ENCODE peak calls at places on chromosomes 4 and X, in ten cellular contexts. One of them, this sample, is unnamed.

GRCh38 chr4:178812866-178813265 is 1370.6 kb upstream of the AGA start:
- DNase-seq in IMR-90: no peak
- DNase-seq in upper lobe of left lung: no peak
- DNase-seq in coronary artery: no peak
- DNase-seq in left ventricle myocardium inferior: no peak
- DNase-seq in testis: peak; percentile 27
- DNase-seq in endothelial cell of umbilical vein: no peak
- DNase-seq in stomach: no peak
- DNase-seq in cardiac muscle cell: no peak
- DNase-seq in heart right ventricle: no peak
- DNase-seq in this sample: no peak

GRCh38 chrX:66042307-66043077 is 2.6 kb upstream of the VSIG4 start:
- DNase-seq in left ventricle myocardium inferior: no peak
- DNase-seq in endothelial cell of umbilical vein: no peak
- DNase-seq in upper lobe of left lung: no peak
- DNase-seq in testis: no peak
- DNase-seq in cardiac muscle cell: no peak
- DNase-seq in IMR-90: no peak
- DNase-seq in stomach: no peak
- DNase-seq in coronary artery: no peak
- DNase-seq in heart right ventricle: no peak
- DNase-seq in this sample: no peak

GRCh38 chr4:8433181-8433580 is 7.3 kb downstream of the ACOX3 start:
- DNase-seq in IMR-90: no peak
- DNase-seq in testis: no peak
- DNase-seq in endothelial cell of umbilical vein: no peak
- DNase-seq in coronary artery: no peak
- DNase-seq in cardiac muscle cell: no peak
- DNase-seq in stomach: no peak
- DNase-seq in heart right ventricle: no peak
- DNase-seq in upper lobe of left lung: no peak
- DNase-seq in left ventricle myocardium inferior: no peak
- DNase-seq in this sample: no peak

GRCh38 chr4:26779224-26779623 is 81.4 kb upstream of the STIM2 start:
- DNase-seq in endothelial cell of umbilical vein: no peak
- DNase-seq in upper lobe of left lung: no peak
- DNase-seq in cardiac muscle cell: no peak
- DNase-seq in left ventricle myocardium inferior: no peak
- DNase-seq in testis: no peak
- DNase-seq in IMR-90: no peak
- DNase-seq in heart right ventricle: no peak
- DNase-seq in coronary artery: no peak
- DNase-seq in stomach: no peak
- DNase-seq in this sample: no peak

GRCh38 chrX:151982217-151982616 is 7.7 kb upstream of the GABRE start:
- DNase-seq in cardiac muscle cell: no peak
- DNase-seq in coronary artery: no peak
- DNase-seq in IMR-90: peak; percentile 36
- DNase-seq in stomach: no peak
- DNase-seq in heart right ventricle: no peak
- DNase-seq in endothelial cell of umbilical vein: peak; percentile 76
- DNase-seq in upper lobe of left lung: no peak
- DNase-seq in left ventricle myocardium inferior: no peak
- DNase-seq in testis: no peak
- DNase-seq in this sample: no peak

GRCh38 chr4:128649161-128649560 is 160.3 kb upstream of the JADE1 start:
- DNase-seq in endothelial cell of umbilical vein: no peak
- DNase-seq in upper lobe of left lung: no peak
- DNase-seq in left ventricle myocardium inferior: no peak
- DNase-seq in coronary artery: peak; percentile 79
- DNase-seq in cardiac muscle cell: no peak
- DNase-seq in heart right ventricle: no peak
- DNase-seq in IMR-90: no peak
- DNase-seq in testis: no peak
- DNase-seq in stomach: no peak
- DNase-seq in this sample: no peak

GRCh38 chr4:72295966-72296557 is 264.3 kb downstream of the NPFFR2 start:
- DNase-seq in upper lobe of left lung: no peak
- DNase-seq in heart right ventricle: no peak
- DNase-seq in stomach: no peak
- DNase-seq in left ventricle myocardium inferior: no peak
- DNase-seq in coronary artery: no peak
- DNase-seq in cardiac muscle cell: peak; percentile 82
- DNase-seq in endothelial cell of umbilical vein: peak; percentile 56
- DNase-seq in IMR-90: peak; percentile 57
- DNase-seq in testis: no peak
- DNase-seq in this sample: no peak

GRCh38 chrX:40543661-40544328 is 37.0 kb upstream of the ATP6AP2 start:
- DNase-seq in stomach: no peak
- DNase-seq in coronary artery: no peak
- DNase-seq in testis: peak; percentile 17
- DNase-seq in cardiac muscle cell: peak; percentile 78
- DNase-seq in upper lobe of left lung: no peak
- DNase-seq in endothelial cell of umbilical vein: peak; percentile 90
- DNase-seq in IMR-90: peak; percentile 71
- DNase-seq in left ventricle myocardium inferior: no peak
- DNase-seq in heart right ventricle: no peak
- DNase-seq in this sample: no peak

GRCh38 chr4:64766565-64766964 is 357.3 kb upstream of the TECRL start:
- DNase-seq in heart right ventricle: no peak
- DNase-seq in stomach: no peak
- DNase-seq in coronary artery: no peak
- DNase-seq in IMR-90: no peak
- DNase-seq in upper lobe of left lung: no peak
- DNase-seq in endothelial cell of umbilical vein: no peak
- DNase-seq in left ventricle myocardium inferior: no peak
- DNase-seq in cardiac muscle cell: no peak
- DNase-seq in testis: no peak
- DNase-seq in this sample: no peak

GRCh38 chrX:86047174-86047991 is at the start of gene CHM:
- DNase-seq in IMR-90: peak; percentile 84
- DNase-seq in cardiac muscle cell: peak; percentile 76
- DNase-seq in upper lobe of left lung: peak; percentile 66
- DNase-seq in heart right ventricle: peak; percentile 19
- DNase-seq in testis: peak; percentile 90
- DNase-seq in left ventricle myocardium inferior: peak; percentile 19
- DNase-seq in endothelial cell of umbilical vein: peak; percentile 93
- DNase-seq in coronary artery: peak; percentile 77
- DNase-seq in stomach: peak; percentile 45
- DNase-seq in this sample: peak; percentile 85

GRCh38 chrX:101385795-101386541 is at the start of gene BTK:
- DNase-seq in IMR-90: no peak
- DNase-seq in upper lobe of left lung: peak; percentile 46
- DNase-seq in coronary artery: no peak
- DNase-seq in stomach: no peak
- DNase-seq in left ventricle myocardium inferior: no peak
- DNase-seq in heart right ventricle: no peak
- DNase-seq in cardiac muscle cell: no peak
- DNase-seq in endothelial cell of umbilical vein: no peak
- DNase-seq in testis: no peak
- DNase-seq in this sample: no peak

GRCh38 chr4:126776361-126776760 is 856.4 kb upstream of the INTU start:
- DNase-seq in heart right ventricle: no peak
- DNase-seq in cardiac muscle cell: no peak
- DNase-seq in upper lobe of left lung: no peak
- DNase-seq in coronary artery: no peak
- DNase-seq in testis: no peak
- DNase-seq in endothelial cell of umbilical vein: no peak
- DNase-seq in stomach: no peak
- DNase-seq in left ventricle myocardium inferior: no peak
- DNase-seq in IMR-90: no peak
- DNase-seq in this sample: no peak

GRCh38 chr4:126777649-126778048 is 855.1 kb upstream of the INTU start:
- DNase-seq in stomach: no peak
- DNase-seq in coronary artery: no peak
- DNase-seq in IMR-90: peak; percentile 94
- DNase-seq in heart right ventricle: no peak
- DNase-seq in testis: no peak
- DNase-seq in upper lobe of left lung: no peak
- DNase-seq in left ventricle myocardium inferior: no peak
- DNase-seq in cardiac muscle cell: no peak
- DNase-seq in endothelial cell of umbilical vein: peak; percentile 20
- DNase-seq in this sample: no peak

GRCh38 chr4:126779001-126779400 is 853.8 kb upstream of the INTU start:
- DNase-seq in upper lobe of left lung: no peak
- DNase-seq in testis: no peak
- DNase-seq in coronary artery: no peak
- DNase-seq in cardiac muscle cell: no peak
- DNase-seq in endothelial cell of umbilical vein: no peak
- DNase-seq in left ventricle myocardium inferior: no peak
- DNase-seq in IMR-90: no peak
- DNase-seq in stomach: no peak
- DNase-seq in heart right ventricle: no peak
- DNase-seq in this sample: no peak

GRCh38 chr4:126779446-126780166 is 853.2 kb upstream of the INTU start:
- DNase-seq in coronary artery: no peak
- DNase-seq in testis: peak; percentile 13
- DNase-seq in heart right ventricle: no peak
- DNase-seq in IMR-90: no peak
- DNase-seq in stomach: no peak
- DNase-seq in endothelial cell of umbilical vein: no peak
- DNase-seq in cardiac muscle cell: no peak
- DNase-seq in left ventricle myocardium inferior: no peak
- DNase-seq in upper lobe of left lung: no peak
- DNase-seq in this sample: no peak

DNA sequence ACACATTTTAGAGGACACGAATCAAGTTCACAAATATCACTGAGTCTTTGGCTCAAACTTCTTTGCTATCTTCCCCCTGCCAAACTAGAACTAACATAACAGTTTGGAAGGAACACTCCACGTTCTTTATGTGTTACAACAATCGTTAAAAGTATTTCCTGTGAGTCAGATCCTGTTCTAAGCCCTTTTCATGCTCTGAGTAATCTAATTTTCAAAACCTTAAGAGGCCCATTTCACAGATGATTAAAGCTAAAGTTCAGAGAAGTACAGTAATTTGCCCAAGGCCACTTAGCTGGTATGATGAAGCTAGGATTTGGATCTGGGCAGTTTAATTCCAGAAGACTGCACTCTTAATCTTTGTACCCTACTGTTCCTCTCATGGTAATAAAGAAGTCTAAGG is 854.4 kb upstream of the INTU start:
- DNase-seq in upper lobe of left lung: no peak
- DNase-seq in IMR-90: peak; percentile 83
- DNase-seq in coronary artery: no peak
- DNase-seq in cardiac muscle cell: no peak
- DNase-seq in endothelial cell of umbilical vein: peak; percentile 71
- DNase-seq in testis: no peak
- DNase-seq in left ventricle myocardium inferior: no peak
- DNase-seq in stomach: no peak
- DNase-seq in heart right ventricle: no peak
- DNase-seq in this sample: no peak
- H3K27ac ChIP-seq in upper lobe of left lung: no peak overlapping the region
- H3K27ac ChIP-seq in IMR-90: peak overlapping the region; percentile 62
- H3K27ac ChIP-seq in coronary artery: no peak overlapping the region
- H3K27ac ChIP-seq in cardiac muscle cell: no peak overlapping the region
- H3K27ac ChIP-seq in endothelial cell of umbilical vein: peak overlapping the region; percentile 66
- H3K27ac ChIP-seq in testis: no peak overlapping the region
- H3K27ac ChIP-seq in left ventricle myocardium inferior: no peak overlapping the region
- H3K27ac ChIP-seq in stomach: no peak overlapping the region
- H3K27ac ChIP-seq in heart right ventricle: no peak overlapping the region
- H3K27ac ChIP-seq in this sample: no peak overlapping the region

GRCh38 chr4:11009281-11009680 is 324.7 kb upstream of the CLNK start:
- DNase-seq in stomach: no peak
- DNase-seq in upper lobe of left lung: no peak
- DNase-seq in endothelial cell of umbilical vein: no peak
- DNase-seq in testis: no peak
- DNase-seq in heart right ventricle: no peak
- DNase-seq in coronary artery: no peak
- DNase-seq in left ventricle myocardium inferior: no peak
- DNase-seq in IMR-90: no peak
- DNase-seq in cardiac muscle cell: no peak
- DNase-seq in this sample: no peak
- H3K27ac ChIP-seq in stomach: no peak overlapping the region
- H3K27ac ChIP-seq in upper lobe of left lung: no peak overlapping the region
- H3K27ac ChIP-seq in endothelial cell of umbilical vein: no peak overlapping the region
- H3K27ac ChIP-seq in testis: no peak overlapping the region
- H3K27ac ChIP-seq in heart right ventricle: no peak overlapping the region
- H3K27ac ChIP-seq in coronary artery: no peak overlapping the region
- H3K27ac ChIP-seq in left ventricle myocardium inferior: no peak overlapping the region
- H3K27ac ChIP-seq in IMR-90: no peak overlapping the region
- H3K27ac ChIP-seq in cardiac muscle cell: no peak overlapping the region
- H3K27ac ChIP-seq in this sample: no peak overlapping the region

GRCh38 chr4:185672151-185672550 is 136.8 kb upstream of the PDLIM3 start:
- DNase-seq in upper lobe of left lung: no peak
- DNase-seq in cardiac muscle cell: peak; percentile 51
- DNase-seq in endothelial cell of umbilical vein: peak; percentile 21
- DNase-seq in coronary artery: no peak
- DNase-seq in testis: no peak
- DNase-seq in IMR-90: no peak
- DNase-seq in heart right ventricle: no peak
- DNase-seq in stomach: no peak
- DNase-seq in left ventricle myocardium inferior: no peak
- DNase-seq in this sample: no peak
- H3K27ac ChIP-seq in upper lobe of left lung: no peak overlapping the region
- H3K27ac ChIP-seq in cardiac muscle cell: peak overlapping the region; percentile 74
- H3K27ac ChIP-seq in endothelial cell of umbilical vein: no peak overlapping the region
- H3K27ac ChIP-seq in coronary artery: no peak overlapping the region
- H3K27ac ChIP-seq in testis: no peak overlapping the region
- H3K27ac ChIP-seq in IMR-90: no peak overlapping the region
- H3K27ac ChIP-seq in heart right ventricle: peak overlapping the region; percentile 60
- H3K27ac ChIP-seq in stomach: no peak overlapping the region
- H3K27ac ChIP-seq in left ventricle myocardium inferior: peak overlapping the region; percentile 72
- H3K27ac ChIP-seq in this sample: no peak overlapping the region

GRCh38 chr4:119184128-119184527 is 28.4 kb upstream of the USP53 start:
- DNase-seq in left ventricle myocardium inferior: no peak
- DNase-seq in coronary artery: no peak
- DNase-seq in endothelial cell of umbilical vein: no peak
- DNase-seq in testis: no peak
- DNase-seq in heart right ventricle: no peak
- DNase-seq in cardiac muscle cell: no peak
- DNase-seq in stomach: no peak
- DNase-seq in upper lobe of left lung: no peak
- DNase-seq in IMR-90: no peak
- DNase-seq in this sample: no peak

GRCh38 chr4:119190354-119190753 is 22.2 kb upstream of the USP53 start:
- DNase-seq in upper lobe of left lung: no peak
- DNase-seq in coronary artery: no peak
- DNase-seq in stomach: no peak
- DNase-seq in IMR-90: no peak
- DNase-seq in endothelial cell of umbilical vein: no peak
- DNase-seq in testis: no peak
- DNase-seq in cardiac muscle cell: no peak
- DNase-seq in left ventricle myocardium inferior: no peak
- DNase-seq in heart right ventricle: no peak
- DNase-seq in this sample: no peak

GRCh38 chr4:119191505-119191904 is 21.0 kb upstream of the USP53 start:
- DNase-seq in stomach: no peak
- DNase-seq in cardiac muscle cell: no peak
- DNase-seq in endothelial cell of umbilical vein: no peak
- DNase-seq in left ventricle myocardium inferior: no peak
- DNase-seq in upper lobe of left lung: no peak
- DNase-seq in testis: no peak
- DNase-seq in coronary artery: no peak
- DNase-seq in heart right ventricle: no peak
- DNase-seq in IMR-90: no peak
- DNase-seq in this sample: no peak

DNA sequence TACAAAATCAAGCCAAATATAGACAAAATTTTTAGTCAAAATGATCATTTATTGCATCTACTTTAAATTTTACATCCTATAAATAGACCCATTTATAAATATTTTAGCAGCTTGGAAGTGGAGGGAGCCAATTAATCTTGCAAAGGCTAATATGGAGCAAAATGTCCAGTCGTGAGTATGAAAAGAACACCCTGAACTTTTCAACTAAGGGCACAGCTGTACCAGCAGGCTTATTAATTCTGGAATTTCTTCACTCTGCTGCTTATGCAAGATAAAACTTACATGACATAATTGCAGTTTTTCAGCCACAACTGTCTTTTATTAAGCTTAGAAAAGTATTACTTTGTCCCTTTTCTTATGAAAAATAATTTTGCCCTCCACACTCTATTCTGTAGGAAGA is 22.9 kb upstream of the USP53 start:
- DNase-seq in left ventricle myocardium inferior: no peak
- DNase-seq in coronary artery: no peak
- DNase-seq in stomach: no peak
- DNase-seq in testis: no peak
- DNase-seq in IMR-90: no peak
- DNase-seq in endothelial cell of umbilical vein: no peak
- DNase-seq in cardiac muscle cell: no peak
- DNase-seq in upper lobe of left lung: no peak
- DNase-seq in heart right ventricle: no peak
- DNase-seq in this sample: no peak
- H3K27ac ChIP-seq in left ventricle myocardium inferior: peak overlapping the region; percentile 74
- H3K27ac ChIP-seq in coronary artery: no peak overlapping the region
- H3K27ac ChIP-seq in stomach: no peak overlapping the region
- H3K27ac ChIP-seq in testis: peak overlapping the region; percentile 65
- H3K27ac ChIP-seq in IMR-90: no peak overlapping the region
- H3K27ac ChIP-seq in endothelial cell of umbilical vein: no peak overlapping the region
- H3K27ac ChIP-seq in cardiac muscle cell: no peak overlapping the region
- H3K27ac ChIP-seq in upper lobe of left lung: no peak overlapping the region
- H3K27ac ChIP-seq in heart right ventricle: peak overlapping the region; percentile 29
- H3K27ac ChIP-seq in this sample: peak overlapping the region; percentile 49